ENCODE peak calls at places on chromosomes 7 and 10, in six cellular contexts. E is MG63, L is brain microvascular endothelial cell, R is H1, O is fibroblast of lung, K is GM23248. M is an unnamed sample.

GRCh38 chr10:4512557-4513286 is 313.3 kb upstream of the AKR1E2 start:
- DNase-seq in E (peak), L (peak), R (no peak), O (peak), K (peak), M (peak)

GRCh38 chr10:58998924-58999713 is 177.3 kb upstream of the PHYHIPL start:
- DNase-seq in E (peak), L (no peak), R (no peak), O (peak), K (no peak), M (peak)

GRCh38 chr7:91264924-91265681 is 870 bp downstream of the FZD1 start:
- DNase-seq in E (peak), L (no peak), R (peak), O (peak), K (peak), M (peak)

GRCh38 chr7:155837126-155837479 is 24.8 kb upstream of the SHH start:
- DNase-seq in E (no peak), L (no peak), R (no peak), O (no peak), K (no peak), M (no peak)

GRCh38 chr10:91596821-91597396 is 36.0 kb downstream of the PPP1R3C start:
- DNase-seq in E (no peak), L (peak), R (no peak), O (peak), K (peak), M (peak)

GRCh38 chr7:15757041-15757995 is 70.8 kb upstream of the MEOX2 start:
- DNase-seq in E (no peak), L (no peak), R (no peak), O (no peak), K (peak), M (no peak)

GRCh38 chr7:130392456-130392860 is 12.2 kb downstream of the CPA1 start:
- DNase-seq in E (no peak), L (peak), R (no peak), O (peak), K (peak), M (no peak)

GRCh38 chr7:80974396-80975358 is 55.8 kb upstream of the SEMA3C start:
- DNase-seq in E (no peak), L (no peak), R (no peak), O (no peak), K (no peak), M (no peak)

GRCh38 chr7:157854066-157854891 is 517.5 kb downstream of the DNAJB6 start:
- DNase-seq in E (peak), L (no peak), R (no peak), O (no peak), K (no peak), M (no peak)

GRCh38 chr7:157711353-157711888 is 374.6 kb downstream of the DNAJB6 start:
- DNase-seq in E (no peak), L (no peak), R (no peak), O (no peak), K (no peak), M (no peak)

GRCh38 chr7:149741629-149742028 is 31.8 kb downstream of the ZNF467 start:
- DNase-seq in E (peak), L (no peak), R (peak), O (no peak), K (peak), M (no peak)

GRCh38 chr10:57905866-57906265 is 361.8 kb downstream of the IPMK start:
- DNase-seq in E (no peak), L (no peak), R (no peak), O (no peak), K (no peak), M (no peak)

GRCh38 chr10:75857269-75857846 is 425.9 kb downstream of the LRMDA start:
- DNase-seq in E (no peak), L (no peak), R (no peak), O (no peak), K (no peak), M (no peak)

GRCh38 chr7:91892821-91893340 is 12.4 kb upstream of the MTERF1 start:
- DNase-seq in E (peak), L (peak), R (no peak), O (no peak), K (peak), M (peak)

GRCh38 chr7:2567663-2568238 is 9.0 kb downstream of the IQCE start:
- DNase-seq in E (no peak), L (peak), R (peak), O (peak), K (peak), M (no peak)

GRCh38 chr7:38107486-38107893 is 70.6 kb upstream of the STARD3NL start:
- DNase-seq in E (peak), L (peak), R (peak), O (peak), K (peak), M (peak)

GRCh38 chr10:101029520-101030309 is 1.2 kb downstream of the PDZD7 start:
- DNase-seq in E (no peak), L (no peak), R (no peak), O (no peak), K (peak), M (no peak)

GRCh38 chr7:116540743-116541142 is 15.9 kb downstream of the CAV1 start:
- DNase-seq in E (no peak), L (no peak), R (no peak), O (no peak), K (no peak), M (no peak)

GRCh38 chr7:151808296-151809155 is 68.4 kb downstream of the PRKAG2 start:
- DNase-seq in E (peak), L (no peak), R (no peak), O (peak), K (peak), M (peak)

GRCh38 chr10:90723416-90724068 is 134.3 kb downstream of the HTR7 start:
- DNase-seq in E (no peak), L (no peak), R (no peak), O (no peak), K (no peak), M (no peak)

GRCh38 chr7:77800158-77800557 is 1.6 kb downstream of the PHTF2 start:
- DNase-seq in E (no peak), L (peak), R (no peak), O (no peak), K (peak), M (no peak)

GRCh38 chr7:132249591-132249971 is 326.7 kb downstream of the PLXNA4 start:
- DNase-seq in E (peak), L (no peak), R (peak), O (no peak), K (peak), M (no peak)

GRCh38 chr10:130265542-130265941 is 129.4 kb downstream of the GLRX3 start:
- DNase-seq in E (no peak), L (no peak), R (no peak), O (no peak), K (no peak), M (no peak)

GRCh38 chr7:96004598-96004997 is 232.2 kb downstream of the DYNC1I1 start:
- DNase-seq in E (no peak), L (no peak), R (no peak), O (peak), K (peak), M (peak)

GRCh38 chr7:137462074-137462715 is 118.7 kb upstream of the PTN start:
- DNase-seq in E (peak), L (peak), R (no peak), O (peak), K (peak), M (no peak)

GRCh38 chr7:963236-964078 is 9.0 kb upstream of the ADAP1 start:
- DNase-seq in E (no peak), L (no peak), R (no peak), O (no peak), K (no peak), M (no peak)

GRCh38 chr10:70321233-70321632 is 37.4 kb upstream of the NPFFR1 start:
- DNase-seq in E (no peak), L (no peak), R (no peak), O (no peak), K (no peak), M (no peak)

GRCh38 chr10:49737474-49738201 is 24.5 kb downstream of the OGDHL start:
- DNase-seq in E (no peak), L (no peak), R (no peak), O (no peak), K (no peak), M (no peak)

GRCh38 chr7:142616121-142616643 is 133.1 kb upstream of the PRSS1 start:
- DNase-seq in E (no peak), L (no peak), R (no peak), O (no peak), K (no peak), M (no peak)

GRCh38 chr7:149409889-149410288 is 51.0 kb downstream of the ZNF777 start:
- DNase-seq in E (no peak), L (no peak), R (no peak), O (no peak), K (no peak), M (no peak)

GRCh38 chr10:1732501-1733123 is 4.7 kb downstream of the ADARB2 start:
- DNase-seq in E (no peak), L (no peak), R (no peak), O (no peak), K (no peak), M (no peak)

GRCh38 chr10:74917481-74918077 is 91.2 kb downstream of the KAT6B start:
- DNase-seq in E (no peak), L (peak), R (no peak), O (peak), K (peak), M (peak)

GRCh38 chr7:1368682-1369571 is 90.3 kb downstream of the MICALL2 start:
- DNase-seq in E (peak), L (no peak), R (peak), O (no peak), K (peak), M (no peak)

GRCh38 chr10:62681211-62681940 is 123.1 kb upstream of the ADO start:
- DNase-seq in E (no peak), L (peak), R (peak), O (no peak), K (peak), M (peak)

GRCh38 chr10:50623299-50624153 is at the start of gene SGMS1:
- DNase-seq in E (peak), L (peak), R (peak), O (peak), K (peak), M (peak)

GRCh38 chr10:15789793-15790525 is 70.2 kb upstream of the ITGA8 start:
- DNase-seq in E (peak), L (peak), R (no peak), O (peak), K (peak), M (peak)

GRCh38 chr7:132333301-132333700 is 243.0 kb downstream of the PLXNA4 start:
- DNase-seq in E (no peak), L (no peak), R (no peak), O (no peak), K (no peak), M (no peak)

GRCh38 chr7:131008840-131009651 is 275.0 kb upstream of the KLF14 start:
- DNase-seq in E (no peak), L (no peak), R (no peak), O (peak), K (peak), M (no peak)

DNA sequence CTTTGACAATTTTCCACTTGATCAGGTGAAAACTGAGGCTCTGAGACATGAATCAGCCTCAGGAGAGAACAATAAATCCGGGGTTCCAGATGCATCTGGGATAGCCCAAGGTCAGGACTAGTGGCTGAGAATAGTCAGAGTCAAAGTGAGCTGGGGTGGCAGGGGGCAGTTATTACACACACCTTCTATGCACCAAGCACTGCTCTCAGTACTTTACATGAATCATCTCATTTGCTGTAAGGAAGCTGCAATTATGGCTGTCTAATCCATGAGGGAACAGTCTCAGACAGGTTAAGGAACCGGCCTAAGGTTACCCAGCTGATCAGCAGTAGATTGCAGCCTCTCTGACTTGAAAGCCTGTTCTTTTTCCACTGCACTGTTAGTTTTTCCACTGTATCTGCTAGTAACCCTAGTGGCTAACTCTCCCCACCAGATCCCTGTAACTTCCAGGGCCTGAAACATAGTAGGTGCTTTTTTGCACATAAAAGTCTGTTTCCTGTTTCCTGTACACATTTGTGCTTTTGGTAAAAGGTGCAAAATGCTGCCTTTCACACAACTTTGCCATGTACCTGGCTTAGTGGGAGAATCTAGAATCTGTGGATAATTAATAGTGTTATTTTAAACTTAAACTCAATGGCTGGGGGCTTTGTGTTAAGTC is 125.9 kb downstream of the EMX2 start:
- DNase-seq in E (no peak), L (no peak), R (no peak), O (no peak), K (peak), M (no peak)
- H3K4me3 ChIP-seq in E (no peak), L (no peak), R (no peak), O (no peak), K (no peak), M (no peak)

GRCh38 chr10:123742751-123743440 is 76.7 kb downstream of the GPR26 start:
- DNase-seq in E (no peak), L (no peak), R (no peak), O (no peak), K (no peak), M (no peak)
- H3K4me3 ChIP-seq in E (no peak), L (no peak), R (no peak), O (no peak), K (no peak), M (no peak)

GRCh38 chr10:112832959-112833358 is 117.1 kb upstream of the TCF7L2 start:
- DNase-seq in E (no peak), L (no peak), R (no peak), O (no peak), K (no peak), M (no peak)

GRCh38 chr10:112834661-112835060 is 115.4 kb upstream of the TCF7L2 start:
- DNase-seq in E (no peak), L (no peak), R (no peak), O (no peak), K (no peak), M (no peak)

GRCh38 chr10:112832361-112832878 is 117.6 kb upstream of the TCF7L2 start:
- DNase-seq in E (no peak), L (no peak), R (peak), O (no peak), K (peak), M (no peak)

GRCh38 chr10:112827951-112828350 is 122.1 kb upstream of the TCF7L2 start:
- DNase-seq in E (no peak), L (no peak), R (no peak), O (no peak), K (peak), M (no peak)

GRCh38 chr10:112831826-112832225 is 118.2 kb upstream of the TCF7L2 start:
- DNase-seq in E (no peak), L (no peak), R (no peak), O (no peak), K (no peak), M (no peak)
- H3K4me3 ChIP-seq in E (no peak), L (no peak), R (no peak), O (no peak), K (no peak), M (no peak)

DNA sequence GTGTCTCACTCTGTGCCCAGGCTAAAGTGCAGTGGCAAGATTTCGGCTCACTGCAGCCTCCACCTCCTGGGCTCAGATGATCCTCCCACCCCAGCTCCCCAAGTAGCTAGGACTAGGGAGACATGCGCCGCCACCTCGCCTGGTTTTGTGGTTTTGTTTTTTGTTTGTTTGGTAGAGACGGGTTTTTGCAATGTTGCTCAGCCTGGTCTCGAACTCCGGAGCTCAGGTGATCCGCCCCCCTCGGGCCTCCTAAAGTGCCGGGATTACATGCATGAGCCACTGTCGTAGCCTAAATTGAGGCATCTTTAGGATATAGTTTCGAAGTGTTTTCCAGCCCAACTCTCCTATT is 781 bp downstream of the ZNF727 start:
- DNase-seq in E (no peak), L (no peak), R (no peak), O (no peak), K (no peak), M (no peak)
- H3K4me3 ChIP-seq in E (no peak), L (no peak), R (no peak), O (no peak), K (no peak), M (no peak)

M was measured in skeletal muscle cell.